ENCODE peak calls at places on chromosomes 6 and 20, in seven cellular contexts. S is foreskin fibroblast; K is activated T-helper 1 cell treated with anti-CD3 and anti-CD28 coated beads, Interleukin-12 subunit alpha, Interleukin-12 subunit beta, Interleukin-2, Interleukin-4 antibody, amounts not matched to agents 30 ng/mL and 10 ng/mL and 1 ng/mL, durations not matched to agents 14 hours and 24 hours and 36 hours; N is B cell; M is GM20000; H is WTC11; E is NCI-H345. U is an unnamed sample.

GRCh38 chr6:31901415-31901952 is 402 bp downstream of the ZBTB12 start:
- DNase-seq in M (peak), N (peak), K (peak), S (peak), E (peak), H (peak), U (no peak)

GRCh38 chr6:163356324-163356723 is 58.2 kb upstream of the QKI start:
- DNase-seq in M (no peak), N (no peak), K (no peak), S (peak), H (peak), E (no peak), U (no peak)

GRCh38 chr6:110180228-110181008 is at the start of gene CDC40:
- DNase-seq in H (peak), S (no peak), M (peak), K (peak), E (peak), N (no peak), U (no peak)

GRCh38 chr20:57467742-57468141 is 57.2 kb downstream of the CTCFL start:
- DNase-seq in E (no peak), S (no peak), N (no peak), H (no peak), M (no peak), K (no peak), U (no peak)

GRCh38 chr6:88380083-88380482 is 213.9 kb upstream of the CNR1 start:
- DNase-seq in M (no peak), E (no peak), S (peak), K (no peak), H (no peak), N (no peak), U (no peak)

GRCh38 chr6:135310291-135310690 is 129.2 kb downstream of the MYB start:
- DNase-seq in H (no peak), M (peak), K (no peak), E (no peak), S (no peak), N (no peak), U (no peak)

GRCh38 chr6:41748542-41748941 is 1.3 kb upstream of the PGC start:
- DNase-seq in K (no peak), E (no peak), N (no peak), H (no peak), M (no peak), S (no peak), U (no peak)

GRCh38 chr6:156617376-156617775 is 159.8 kb upstream of the ARID1B start:
- DNase-seq in M (no peak), K (no peak), E (peak), H (no peak), S (peak), N (no peak), U (no peak)

GRCh38 chr6:168126566-168127383 is 47.8 kb upstream of the FRMD1 start:
- DNase-seq in H (no peak), E (no peak), M (no peak), K (no peak), N (no peak), S (no peak), U (no peak)

GRCh38 chr6:49541936-49542335 is 8.5 kb upstream of the C6orf141 start:
- DNase-seq in N (no peak), K (no peak), M (no peak), E (no peak), S (peak), H (no peak), U (no peak)

GRCh38 chr6:35718911-35719381 is 17.9 kb upstream of the ARMC12 start:
- DNase-seq in K (no peak), H (no peak), M (no peak), N (no peak), E (no peak), S (no peak), U (no peak)

GRCh38 chr20:46375771-46376170 is 30.6 kb downstream of the ELMO2 start:
- DNase-seq in S (peak), H (no peak), M (no peak), E (no peak), N (no peak), K (no peak), U (no peak)

U was measured in GM12878.